ENCODE peak calls at places on chromosomes 1 and 21, in eight cellular contexts. X is psoas muscle, R is mammary epithelial cell, Y is ascending aorta, B is fibroblast of lung, Q is upper lobe of right lung, V is GM12878, U is colonic mucosa. I is an unnamed sample.

GRCh38 chr1:150974580-150975478 is at the start of gene CERS2:
- DNase-seq in X (peak; percentile 92), Q (peak; percentile 94), V (no peak), B (peak; percentile 75), U (peak; percentile 79), R (peak; percentile 79), Y (peak; percentile 90), I (peak; percentile 83)

GRCh38 chr1:14039894-14040430 is 340.0 kb downstream of the PRDM2 start:
- DNase-seq in V (peak; percentile 16), Y (no peak), B (no peak), X (no peak), U (no peak), Q (no peak), R (no peak), I (no peak)

GRCh38 chr1:181208967-181209366 is 120.5 kb downstream of the IER5 start:
- DNase-seq in Q (no peak), Y (peak; percentile 35), U (no peak), V (no peak), B (no peak), X (no peak), R (no peak), I (no peak)

GRCh38 chr1:10945988-10946387 is 66.5 kb upstream of the TARDBP start:
- DNase-seq in R (no peak), U (no peak), B (no peak), Q (no peak), X (peak; percentile 83), Y (no peak), V (no peak), I (no peak)

GRCh38 chr1:181135462-181135781 is 46.9 kb downstream of the IER5 start:
- DNase-seq in Y (no peak), R (no peak), B (peak; percentile 56), V (no peak), Q (no peak), U (peak; percentile 66), X (no peak), I (no peak)

GRCh38 chr1:21938791-21939538 is 1.9 kb upstream of the HSPG2 start:
- DNase-seq in V (no peak), Y (no peak), R (peak; percentile 40), B (no peak), X (no peak), U (no peak), Q (no peak), I (no peak)

GRCh38 chr21:36478941-36479340 is 981 bp downstream of the CLDN14 start:
- DNase-seq in Q (no peak), B (no peak), V (no peak), R (no peak), X (no peak), U (no peak), Y (no peak), I (no peak)

GRCh38 chr1:17108786-17109185 is 10.5 kb downstream of the PADI2 start:
- DNase-seq in V (no peak), B (no peak), R (peak; percentile 70), X (no peak), Q (no peak), Y (no peak), U (peak; percentile 84), I (no peak)

GRCh38 chr21:32184485-32184884 is 94.4 kb downstream of the MIS18A start:
- DNase-seq in V (no peak), B (no peak), Q (no peak), U (no peak), Y (no peak), X (no peak), R (no peak), I (no peak)

GRCh38 chr21:32184059-32184458 is 94.8 kb downstream of the MIS18A start:
- DNase-seq in R (no peak), U (no peak), B (no peak), Y (no peak), Q (no peak), X (no peak), V (no peak), I (no peak)

GRCh38 chr21:32185726-32186125 is 93.1 kb downstream of the MIS18A start:
- DNase-seq in B (no peak), X (no peak), U (no peak), Y (no peak), R (no peak), Q (no peak), V (no peak), I (no peak)

GRCh38 chr21:32185103-32185502 is 93.7 kb downstream of the MIS18A start:
- DNase-seq in V (no peak), Y (no peak), R (no peak), Q (no peak), X (no peak), U (no peak), B (no peak), I (no peak)

GRCh38 chr21:32186843-32187242 is 92.0 kb downstream of the MIS18A start:
- DNase-seq in R (no peak), B (no peak), X (no peak), U (no peak), Y (no peak), V (no peak), Q (no peak), I (no peak)
- H3K27ac ChIP-seq in R (no peak overlapping the region), B (no peak overlapping the region), X (no peak overlapping the region), U (no peak overlapping the region), Y (no peak overlapping the region), V (no peak overlapping the region), Q (no peak overlapping the region), I (no peak overlapping the region)

DNA sequence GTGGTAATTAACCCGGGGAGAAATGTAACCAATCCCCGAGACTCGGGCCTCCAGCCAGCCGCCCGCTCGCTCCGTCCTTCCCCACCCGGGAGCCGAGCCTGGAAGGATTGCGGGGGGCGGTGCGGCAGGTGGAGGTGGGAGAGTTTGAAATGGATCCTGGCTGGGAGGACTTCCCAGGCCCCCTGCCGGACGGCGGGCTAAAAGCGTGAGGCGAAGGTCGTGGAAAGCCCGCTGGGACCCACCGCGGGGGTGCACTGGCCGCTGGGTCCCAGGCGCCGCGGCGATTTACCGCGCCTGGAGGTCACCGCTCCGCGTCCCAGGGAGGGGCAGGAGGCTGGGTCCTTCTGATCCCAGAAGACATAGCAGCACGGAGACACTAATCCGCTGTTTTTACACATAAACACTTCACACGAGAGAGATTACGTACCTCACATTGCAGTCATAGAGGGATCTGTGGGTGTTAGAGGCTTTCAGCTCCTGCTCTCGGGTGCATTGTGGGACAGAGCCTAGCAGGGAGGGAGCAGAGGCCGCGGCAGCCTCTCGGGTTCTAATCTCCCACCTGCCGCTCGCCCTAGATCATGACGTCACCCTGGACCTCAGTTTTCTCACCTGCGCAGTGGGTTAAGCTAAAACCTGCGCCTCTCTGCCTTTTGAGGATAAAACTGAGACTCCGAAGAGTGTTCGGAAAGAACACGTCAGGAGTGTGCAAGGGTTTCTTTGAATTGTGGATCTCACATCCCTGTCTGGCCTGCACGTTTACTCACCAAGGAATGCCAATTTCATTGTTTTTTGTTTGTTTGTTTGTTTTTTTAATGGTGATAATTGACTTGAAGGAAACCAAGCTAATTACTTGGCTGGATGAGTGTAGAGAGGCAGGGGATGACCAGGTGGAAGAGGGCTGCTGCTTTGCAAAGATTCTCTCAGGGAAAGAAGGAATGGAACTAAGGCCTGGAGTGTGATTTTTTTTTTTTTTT is 17.1 kb upstream of the TMEM9 start:
- DNase-seq in Y (peak; percentile 75), X (peak; percentile 62), B (peak; percentile 36), Q (no peak), V (no peak), R (no peak), U (peak; percentile 61), I (peak; percentile 42)
- TF ChIP-seq CTCF in Y (peak; percentile 32), X (peak; percentile 25), B (peak; percentile 43), Q (peak; percentile 46), V (peak; percentile 31), R (no peak), U (no peak), I (peak; percentile 46)

GRCh38 chr1:158931055-158931737 is at the start of gene PYHIN1:
- DNase-seq in Y (no peak), U (no peak), B (no peak), Q (no peak), X (no peak), R (no peak), V (no peak), I (no peak)
- H3K4me3 ChIP-seq in Y (peak within 1 kb of the TSS; percentile 17), U (no peak within 1 kb of the TSS), B (no peak within 1 kb of the TSS), Q (peak within 1 kb of the TSS; percentile 23), X (no peak within 1 kb of the TSS), R (no peak within 1 kb of the TSS), V (no peak within 1 kb of the TSS), I (no peak within 1 kb of the TSS)

DNA sequence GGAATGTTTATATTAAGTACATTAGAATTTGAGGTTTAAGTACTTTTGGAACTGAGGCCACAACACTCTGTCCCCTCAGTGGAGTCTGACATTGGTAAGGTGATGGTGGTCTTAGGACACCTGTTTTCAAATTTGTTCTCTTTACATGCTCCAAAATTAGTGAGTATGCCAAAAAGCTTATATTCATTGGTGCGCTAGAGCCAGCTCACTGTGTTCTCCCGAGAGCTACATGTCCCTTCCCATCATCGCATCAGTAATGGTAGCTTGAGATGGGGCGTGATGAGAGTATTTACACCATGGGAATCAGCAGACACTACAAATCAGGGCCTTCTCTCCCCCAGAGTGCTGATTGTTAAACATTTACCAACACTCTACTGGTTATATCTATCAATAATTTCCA is 19.5 kb downstream of the ETS2 start:
- DNase-seq in U (peak; percentile 17), V (no peak), Q (no peak), R (no peak), Y (no peak), X (no peak), B (no peak), I (no peak)
- H3K27ac ChIP-seq in U (peak overlapping the region; percentile 51), V (no peak overlapping the region), Q (peak overlapping the region; percentile 71), R (no peak overlapping the region), Y (peak overlapping the region; percentile 96), X (peak overlapping the region; percentile 82), B (peak overlapping the region; percentile 86), I (peak overlapping the region; percentile 69)

DNA sequence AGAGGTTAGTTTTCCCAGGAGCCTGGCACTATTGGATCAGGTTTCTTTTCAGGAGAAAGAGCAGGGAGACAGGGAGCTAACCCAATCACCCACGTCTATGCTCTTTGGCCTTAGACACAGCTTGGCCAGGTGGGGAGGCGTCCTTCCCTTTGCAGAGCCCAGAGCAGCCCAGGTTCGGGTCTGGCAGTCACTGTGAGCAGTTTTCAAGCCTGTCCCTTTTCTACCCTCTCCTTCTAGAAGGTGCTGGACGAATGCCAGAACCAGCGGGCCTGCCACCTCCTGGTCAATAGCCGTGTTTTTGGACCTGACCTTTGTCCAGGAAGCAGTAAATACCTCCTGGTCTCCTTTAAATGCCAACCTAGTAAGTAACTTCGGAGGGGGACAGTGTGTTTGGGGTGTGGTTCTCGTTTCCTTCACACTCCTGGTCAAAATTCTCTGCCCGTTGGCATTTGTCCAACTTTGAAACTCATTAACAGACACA is 44.9 kb downstream of the EVA1C start:
- DNase-seq in U (peak; percentile 81), Y (no peak), X (peak; percentile 58), B (peak; percentile 43), V (no peak), Q (peak; percentile 74), R (no peak), I (peak; percentile 61)
- TF ChIP-seq CTCF in U (no peak), Y (no peak), X (no peak), B (no peak), V (no peak), Q (no peak), R (no peak), I (no peak)

DNA sequence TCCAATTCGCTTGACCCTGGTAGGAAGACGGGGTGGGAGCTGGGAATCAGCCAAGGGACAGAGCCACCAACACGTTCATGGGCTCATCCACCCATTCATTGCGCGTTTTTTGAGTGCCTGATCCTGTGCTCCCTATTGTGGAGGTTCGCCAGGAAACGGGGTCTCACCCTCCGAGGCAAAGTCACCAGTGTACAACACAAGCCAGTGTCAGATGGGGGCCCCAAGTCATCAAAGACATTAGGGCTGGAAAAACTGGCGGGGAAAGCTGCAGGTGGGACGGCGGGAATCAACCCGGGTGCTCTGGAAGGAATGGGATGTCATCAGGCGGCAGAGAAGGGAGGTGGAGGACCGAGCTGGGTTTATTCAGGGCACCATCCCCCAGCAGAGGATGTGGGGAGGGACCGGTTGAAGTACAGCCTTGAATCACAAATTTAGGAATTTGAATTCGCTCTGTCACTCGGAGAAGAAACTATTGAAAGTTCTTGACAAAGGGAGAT is 667 bp upstream of the NID1 start:
- DNase-seq in B (no peak), Q (no peak), Y (no peak), U (no peak), R (no peak), V (no peak), X (no peak), I (no peak)
- H3K4me3 ChIP-seq in B (peak overlapping the region; percentile 86), Q (peak overlapping the region; percentile 74), Y (peak overlapping the region; percentile 77), U (peak overlapping the region; percentile 51), R (peak overlapping the region; percentile 54), V (peak overlapping the region; percentile 70), X (peak overlapping the region; percentile 76), I (peak overlapping the region; percentile 91)